ENCODE peak calls at places on chromosomes 3 and 15, in four cellular contexts. A is RWPE1, E is tibial nerve, U is astrocyte of the cerebellum. B is an unnamed sample.

GRCh38 chr3:81758275-81758674 is 3.2 kb downstream of the GBE1 start:
- DNase-seq in A (no peak), E (no peak), U (peak), B (no peak)

GRCh38 chr3:68876112-68876713 is 56.1 kb downstream of the TAFA4 start:
- DNase-seq in A (peak), E (peak), U (peak), B (no peak)

GRCh38 chr3:167716920-167717319 is 17.8 kb downstream of the PDCD10 start:
- DNase-seq in A (no peak), E (no peak), U (no peak), B (no peak)

GRCh38 chr3:40690696-40691597 is 166.2 kb downstream of the ZNF621 start:
- DNase-seq in A (no peak), E (peak), U (no peak), B (no peak)

GRCh38 chr3:133938770-133939495 is 43.3 kb upstream of the RAB6B start:
- DNase-seq in A (peak), E (no peak), U (no peak), B (no peak)

GRCh38 chr15:43317566-43318184 is 12.7 kb downstream of the LCMT2 start:
- DNase-seq in A (no peak), E (no peak), U (no peak), B (no peak)

GRCh38 chr3:61541694-61542093 is 19.7 kb upstream of the PTPRG start:
- DNase-seq in A (no peak), E (no peak), U (no peak), B (no peak)

GRCh38 chr15:31230630-31231485 is 95.8 kb upstream of the KLF13 start:
- DNase-seq in A (no peak), E (no peak), U (no peak), B (no peak)

GRCh38 chr15:49190586-49190985 is 20.5 kb downstream of the GALK2 start:
- DNase-seq in A (no peak), E (no peak), U (no peak), B (no peak)

GRCh38 chr15:32838820-32839219 is 121.0 kb downstream of the GREM1 start:
- DNase-seq in A (no peak), E (no peak), U (no peak), B (no peak)

GRCh38 chr15:84983711-84984110 is 2.1 kb downstream of the PDE8A start:
- DNase-seq in A (no peak), E (no peak), U (no peak), B (no peak)

GRCh38 chr15:62248277-62248974 is 83.3 kb upstream of the C2CD4B start:
- DNase-seq in A (peak), E (no peak), U (no peak), B (no peak)

GRCh38 chr3:129474986-129475804 is 35.2 kb downstream of the IFT122 start:
- DNase-seq in A (no peak), E (no peak), U (no peak), B (no peak)

GRCh38 chr15:95845862-95846515 is 484.5 kb upstream of the NR2F2 start:
- DNase-seq in A (no peak), E (peak), U (no peak), B (no peak)

GRCh38 chr3:185927501-185928200 is 10.2 kb downstream of the TRA2B start:
- DNase-seq in A (no peak), E (no peak), U (no peak), B (no peak)

GRCh38 chr3:143217283-143217682 is 97.7 kb downstream of the CHST2 start:
- DNase-seq in A (no peak), E (no peak), U (no peak), B (no peak)

GRCh38 chr15:33320017-33320416 is 9.2 kb downstream of the RYR3 start:
- DNase-seq in A (no peak), E (no peak), U (no peak), B (no peak)

GRCh38 chr3:115977866-115978265 is 354.6 kb downstream of the GAP43 start:
- DNase-seq in A (no peak), E (no peak), U (no peak), B (no peak)

GRCh38 chr15:74958908-74959642 is 2.5 kb upstream of the RPP25 start:
- DNase-seq in A (no peak), E (no peak), U (no peak), B (no peak)

GRCh38 chr3:128455786-128456748 is 10.6 kb downstream of the DNAJB8 start:
- DNase-seq in A (no peak), E (no peak), U (no peak), B (no peak)

DNA sequence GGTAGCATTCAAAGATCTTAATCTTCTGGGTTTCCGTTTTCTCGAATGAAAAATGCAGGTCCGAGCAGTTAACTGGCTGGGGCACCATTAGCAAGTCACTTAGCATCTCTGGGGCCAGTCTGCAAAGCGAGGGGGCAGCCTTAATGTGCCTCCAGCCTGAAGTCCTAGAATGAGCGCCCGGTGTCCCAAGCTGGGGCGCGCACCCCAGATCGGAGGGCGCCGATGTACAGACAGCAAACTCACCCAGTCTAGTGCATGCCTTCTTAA is at the start of gene PATL2:
- DNase-seq in A (no peak), E (no peak), U (no peak), B (no peak)
- TF ChIP-seq CTCF in A (no peak), E (no peak), U (no peak), B (no peak)

GRCh38 chr15:92968926-92969664 is 69.0 kb downstream of the CHD2 start:
- DNase-seq in A (no peak), E (no peak), U (no peak), B (no peak)
- TF ChIP-seq CTCF in A (no peak), E (no peak), U (peak), B (no peak)

DNA sequence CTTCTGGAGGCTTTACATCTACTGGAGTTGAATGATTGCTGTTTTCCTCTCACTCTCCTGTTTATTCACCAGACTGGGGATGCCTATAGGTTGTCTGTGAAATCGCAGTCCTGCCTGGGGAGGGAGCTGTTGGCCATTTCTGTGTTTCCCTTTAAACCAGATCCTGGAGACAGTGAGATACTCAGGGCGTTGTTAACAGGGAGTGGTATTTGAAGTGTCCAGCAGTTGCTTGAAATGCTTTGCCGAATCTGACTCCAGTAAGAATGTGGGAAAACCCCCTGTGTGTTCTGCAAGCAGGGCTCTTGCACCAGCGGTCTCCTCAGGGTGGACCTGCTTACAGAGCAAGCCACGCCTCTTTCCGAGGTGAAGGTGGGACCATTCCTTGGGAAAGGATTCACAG is 4.3 kb upstream of the LRRK1 start:
- DNase-seq in A (no peak), E (no peak), U (no peak), B (no peak)
- TF ChIP-seq CTCF in A (no peak), E (no peak), U (peak), B (no peak)

DNA sequence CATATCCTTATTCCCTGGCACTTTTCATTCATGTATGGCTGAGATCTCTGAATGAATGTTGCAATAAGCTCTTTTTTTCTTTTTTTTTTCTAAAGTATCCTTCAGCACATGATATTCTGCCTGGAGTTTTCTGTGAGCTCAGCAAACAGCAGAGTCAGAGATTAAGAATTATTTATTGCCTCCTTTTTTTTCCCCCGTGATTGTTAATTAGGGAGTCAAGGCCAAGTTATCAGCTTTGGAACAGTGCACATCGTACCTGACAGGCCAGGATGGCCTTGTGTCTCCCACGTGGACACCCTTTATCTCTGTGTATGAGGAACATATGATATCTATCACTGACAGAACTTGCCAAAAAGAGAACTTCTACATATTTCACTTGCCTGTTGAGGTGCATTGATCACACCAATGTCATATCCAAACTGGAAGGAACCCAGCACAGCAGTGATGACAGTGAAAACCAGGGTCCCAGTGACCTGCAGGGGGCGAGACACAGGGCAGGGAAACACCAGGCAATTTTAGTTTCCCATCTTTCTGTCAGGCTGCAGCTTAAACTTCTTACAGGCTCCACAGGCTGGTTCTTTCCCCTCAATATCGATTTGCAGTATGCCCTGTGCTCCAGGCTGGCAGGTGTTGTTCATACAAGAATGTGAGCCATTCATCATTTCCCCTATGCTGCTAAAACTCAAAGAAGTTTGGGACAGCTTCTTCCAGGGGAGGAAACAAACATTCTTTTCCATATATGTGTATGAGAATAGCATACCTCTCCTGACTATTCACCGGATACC is 8.2 kb downstream of the SLC2A2 start:
- DNase-seq in A (no peak), E (no peak), U (no peak), B (no peak)
- TF ChIP-seq CTCF in A (no peak), E (no peak), U (peak), B (peak)

GRCh38 chr3:55884491-55885285 is 397.6 kb upstream of the WNT5A start:
- DNase-seq in A (peak), E (no peak), U (no peak), B (no peak)

GRCh38 chr3:55884066-55884465 is 397.0 kb upstream of the WNT5A start:
- DNase-seq in A (no peak), E (no peak), U (no peak), B (no peak)

GRCh38 chr3:55882006-55882405 is 394.9 kb upstream of the WNT5A start:
- DNase-seq in A (no peak), E (no peak), U (no peak), B (no peak)

GRCh38 chr3:55888282-55888855 is 401.3 kb upstream of the WNT5A start:
- DNase-seq in A (no peak), E (no peak), U (no peak), B (no peak)

GRCh38 chr3:55885721-55886120 is 398.6 kb upstream of the WNT5A start:
- DNase-seq in A (peak), E (no peak), U (no peak), B (no peak)
- TF ChIP-seq CTCF in A (peak), E (no peak), U (peak), B (no peak)

GRCh38 chr15:34610388-34610787 is 26.9 kb upstream of the GOLGA8B start:
- DNase-seq in A (peak), E (no peak), U (no peak), B (no peak)
- TF ChIP-seq CTCF in A (peak), E (no peak), U (peak), B (peak)

DNA sequence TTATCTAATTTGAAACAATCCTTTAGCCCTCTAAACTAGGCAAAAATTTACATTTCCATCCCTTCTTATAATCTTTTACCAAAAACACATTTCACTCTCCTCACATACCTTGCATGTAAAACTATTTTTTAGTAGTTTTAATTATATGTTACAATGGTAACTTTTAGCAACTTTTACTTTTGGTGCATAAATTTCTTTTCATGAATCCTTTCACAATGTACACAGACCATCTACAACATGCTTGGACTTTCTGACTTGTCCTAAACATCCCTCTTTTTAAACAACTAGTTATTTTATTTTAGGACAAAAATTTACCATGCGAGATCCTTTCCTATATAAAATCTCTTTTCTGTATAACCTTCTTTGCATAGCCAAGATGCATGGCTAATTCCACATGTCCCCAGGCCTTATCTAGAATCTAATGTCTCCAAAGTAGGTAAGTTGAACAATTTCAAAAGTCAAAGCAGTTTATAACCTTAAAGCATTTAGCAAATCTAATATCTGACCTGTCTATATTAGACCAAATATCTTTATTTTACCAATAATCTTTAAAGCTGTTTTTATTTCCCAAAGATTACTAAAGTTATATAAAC is 14.4 kb upstream of the ALDH1L1 start:
- DNase-seq in A (no peak), E (no peak), U (no peak), B (no peak)
- TF ChIP-seq CTCF in A (no peak), E (no peak), U (no peak), B (no peak)

GRCh38 chr3:170108955-170109354 is 71.2 kb downstream of the GPR160 start:
- DNase-seq in A (no peak), E (no peak), U (no peak), B (no peak)

GRCh38 chr3:170111147-170111771 is 70.3 kb downstream of the PHC3 start:
- DNase-seq in A (no peak), E (no peak), U (no peak), B (no peak)

GRCh38 chr3:170107926-170108325 is 70.1 kb downstream of the GPR160 start:
- DNase-seq in A (no peak), E (no peak), U (no peak), B (no peak)

DNA sequence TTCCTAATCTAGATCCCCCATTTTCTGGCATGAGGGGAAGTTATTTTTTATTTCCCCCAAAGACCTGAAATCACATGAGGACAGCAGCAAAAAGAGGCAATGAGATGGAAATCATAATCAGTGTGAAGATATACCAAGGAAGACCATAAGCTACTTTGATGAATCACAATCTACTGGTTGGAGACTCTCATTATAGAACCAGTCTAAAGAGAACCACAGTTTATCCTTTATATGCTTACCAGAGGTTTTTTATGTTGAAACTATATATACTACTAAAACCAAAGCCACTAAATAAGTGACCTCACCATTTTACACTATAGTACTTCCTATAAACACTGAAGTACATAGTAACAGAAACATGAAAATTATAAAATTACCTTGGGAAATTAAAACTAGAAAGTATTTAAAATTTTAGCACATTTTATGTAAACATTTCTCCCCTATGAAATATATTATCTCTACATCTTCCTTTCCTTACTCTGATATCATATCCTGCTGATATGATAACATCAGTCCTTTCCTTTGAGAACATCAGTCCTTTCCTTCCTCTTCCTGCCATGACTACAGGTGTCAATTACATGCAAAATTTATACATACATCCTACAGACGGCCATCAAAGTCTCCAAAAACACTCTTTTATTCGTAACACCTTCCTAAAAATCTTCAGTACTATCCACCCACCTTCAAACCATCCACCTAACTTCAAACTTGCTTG is 71.8 kb downstream of the PHC3 start:
- DNase-seq in A (no peak), E (no peak), U (no peak), B (no peak)
- TF ChIP-seq CTCF in A (no peak), E (no peak), U (no peak), B (no peak)